ENCODE peak calls at places on chromosomes 11 and 22, in ten cellular contexts. V is Peyer's patch, G is endothelial cell of umbilical vein, T is HepG2, L is ovary, D is GM12878, U is lower leg skin, I is vagina, Z is stomach, B is IMR-90. N is an unnamed sample.

GRCh38 chr22:46652930-46653331 is 32.7 kb downstream of the GRAMD4 start:
- DNase-seq in I (no peak), L (no peak), T (peak; percentile 62), V (no peak), B (peak; percentile 35), Z (no peak), U (no peak), D (no peak), G (no peak), N (no peak)

GRCh38 chr22:23225337-23225723 is 45.0 kb downstream of the BCR start:
- DNase-seq in V (no peak), D (no peak), U (no peak), B (no peak), L (no peak), T (no peak), I (no peak), G (no peak), Z (no peak), N (no peak)

GRCh38 chr11:76700177-76701100 is 29.9 kb upstream of the LRRC32 start:
- DNase-seq in T (peak; percentile 15), D (no peak), L (peak; percentile 44), U (peak; percentile 79), B (peak; percentile 97), G (peak; percentile 95), I (no peak), V (no peak), Z (no peak), N (no peak)

GRCh38 chr11:12764187-12764914 is 90.1 kb downstream of the TEAD1 start:
- DNase-seq in T (no peak), Z (no peak), I (peak; percentile 49), D (no peak), G (no peak), B (no peak), V (no peak), U (no peak), L (no peak), N (no peak)

GRCh38 chr22:19239464-19239863 is 52.1 kb downstream of the CLTCL1 start:
- DNase-seq in V (no peak), G (no peak), L (no peak), I (no peak), Z (no peak), T (no peak), U (no peak), D (no peak), B (no peak), N (no peak)

GRCh38 chr11:67700141-67700540 is 25.7 kb upstream of the ALDH3B2 start:
- DNase-seq in Z (no peak), B (no peak), U (no peak), I (no peak), D (no peak), G (no peak), V (no peak), T (no peak), L (no peak), N (no peak)

GRCh38 chr11:102833731-102834130 is 9.7 kb downstream of the MMP3 start:
- DNase-seq in G (no peak), I (no peak), L (no peak), Z (no peak), T (no peak), D (no peak), V (no peak), U (no peak), B (no peak), N (no peak)

GRCh38 chr22:32801001-32801435 is 487 bp upstream of the TIMP3 start:
- DNase-seq in U (no peak), I (no peak), Z (no peak), D (no peak), G (no peak), L (no peak), V (no peak), B (no peak), T (no peak), N (no peak)

GRCh38 chr22:23128269-23129108 is 13.3 kb downstream of the RSPH14 start:
- DNase-seq in G (peak; percentile 64), U (peak; percentile 35), L (peak; percentile 74), B (peak; percentile 84), D (no peak), V (peak; percentile 76), Z (peak; percentile 84), T (peak; percentile 59), I (no peak), N (peak; percentile 79)

GRCh38 chr11:8671242-8671641 is 11.2 kb downstream of the TRIM66 start:
- DNase-seq in I (no peak), T (no peak), G (peak; percentile 92), V (no peak), Z (no peak), B (peak; percentile 97), U (peak; percentile 60), L (peak; percentile 54), D (no peak), N (no peak)

GRCh38 chr22:30649430-30650007 is 13.9 kb downstream of the SLC35E4 start:
- DNase-seq in U (peak; percentile 43), G (peak; percentile 66), V (no peak), I (no peak), T (no peak), D (no peak), L (no peak), B (peak; percentile 88), Z (peak; percentile 78), N (peak; percentile 88)
- TF ChIP-seq CTCF in U (no peak), G (no peak), V (no peak), I (no peak), T (no peak), D (peak; percentile 16), L (no peak), B (no peak), Z (no peak), N (peak; percentile 10)

DNA sequence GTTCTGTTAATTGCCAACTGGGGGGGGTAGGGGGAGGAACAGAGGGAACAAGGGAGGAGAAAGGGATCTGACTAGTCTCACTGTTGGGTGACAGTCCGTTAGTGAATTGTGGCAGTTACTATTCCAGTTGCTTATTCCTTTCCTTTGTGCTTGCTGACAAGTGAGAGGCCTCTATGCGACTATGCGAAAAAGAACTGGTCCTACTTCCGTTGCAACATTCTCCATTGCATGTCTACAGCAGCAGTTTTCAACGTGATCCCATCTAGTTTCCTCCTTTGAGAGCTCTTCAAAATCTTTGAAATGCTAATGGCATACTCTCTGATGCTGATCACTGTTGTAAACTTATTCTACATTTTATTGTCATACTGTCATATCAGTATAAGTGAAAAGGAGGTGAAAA is 672.2 kb downstream of the LRRC4C start:
- DNase-seq in T (no peak), L (no peak), U (no peak), Z (no peak), D (no peak), B (no peak), V (no peak), G (no peak), I (no peak), N (no peak)
- H3K4me3 ChIP-seq in T (no peak overlapping the region), L (no peak overlapping the region), U (no peak overlapping the region), Z (no peak overlapping the region), D (no peak overlapping the region), B (no peak overlapping the region), V (no peak overlapping the region), G (no peak overlapping the region), I (no peak overlapping the region), N (no peak overlapping the region)

DNA sequence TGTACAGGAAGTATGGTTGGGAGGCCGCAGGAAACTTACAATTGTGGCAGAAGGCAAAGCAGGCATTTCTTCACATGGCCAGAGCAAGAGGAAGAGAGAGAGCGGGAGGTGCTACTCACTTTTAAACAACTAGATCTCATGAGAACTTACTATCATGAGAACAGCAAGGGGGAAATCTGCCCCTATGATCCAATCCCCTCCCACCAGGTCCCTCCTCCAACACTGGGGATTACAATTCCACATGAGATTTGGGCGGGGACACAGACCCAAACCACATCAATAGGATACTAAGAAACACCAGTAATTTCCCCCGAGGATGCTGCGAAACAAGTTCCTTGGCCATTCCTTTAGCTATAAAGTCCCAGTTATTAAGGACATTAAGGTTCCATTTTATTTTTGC is 94.1 kb upstream of the SC5D start:
- DNase-seq in T (no peak), D (no peak), V (no peak), L (no peak), B (no peak), I (no peak), U (no peak), G (no peak), Z (no peak), N (peak; percentile 8)
- TF ChIP-seq POLR2A in T (no peak), D (no peak), V (no peak), L (no peak), B (no peak), I (no peak), U (no peak), G (no peak), Z (no peak), N (no peak)

GRCh38 chr11:72354356-72355115 is 79.8 kb downstream of the CLPB start:
- DNase-seq in G (no peak), D (no peak), I (no peak), B (peak; percentile 31), Z (no peak), V (no peak), U (no peak), L (no peak), T (no peak), N (no peak)

GRCh38 chr11:72353861-72354260 is 80.5 kb downstream of the CLPB start:
- DNase-seq in U (no peak), D (no peak), L (no peak), Z (peak; percentile 28), G (no peak), I (no peak), B (peak; percentile 22), T (peak; percentile 50), V (no peak), N (peak; percentile 38)

GRCh38 chr11:72349616-72350218 is 84.6 kb downstream of the CLPB start:
- DNase-seq in T (no peak), B (no peak), D (no peak), G (no peak), V (no peak), Z (no peak), I (no peak), U (no peak), L (no peak), N (peak; percentile 19)

GRCh38 chr11:72350752-72351151 is 83.6 kb downstream of the CLPB start:
- DNase-seq in U (no peak), Z (no peak), T (no peak), G (no peak), L (no peak), B (peak; percentile 24), D (no peak), V (no peak), I (no peak), N (peak; percentile 48)

DNA sequence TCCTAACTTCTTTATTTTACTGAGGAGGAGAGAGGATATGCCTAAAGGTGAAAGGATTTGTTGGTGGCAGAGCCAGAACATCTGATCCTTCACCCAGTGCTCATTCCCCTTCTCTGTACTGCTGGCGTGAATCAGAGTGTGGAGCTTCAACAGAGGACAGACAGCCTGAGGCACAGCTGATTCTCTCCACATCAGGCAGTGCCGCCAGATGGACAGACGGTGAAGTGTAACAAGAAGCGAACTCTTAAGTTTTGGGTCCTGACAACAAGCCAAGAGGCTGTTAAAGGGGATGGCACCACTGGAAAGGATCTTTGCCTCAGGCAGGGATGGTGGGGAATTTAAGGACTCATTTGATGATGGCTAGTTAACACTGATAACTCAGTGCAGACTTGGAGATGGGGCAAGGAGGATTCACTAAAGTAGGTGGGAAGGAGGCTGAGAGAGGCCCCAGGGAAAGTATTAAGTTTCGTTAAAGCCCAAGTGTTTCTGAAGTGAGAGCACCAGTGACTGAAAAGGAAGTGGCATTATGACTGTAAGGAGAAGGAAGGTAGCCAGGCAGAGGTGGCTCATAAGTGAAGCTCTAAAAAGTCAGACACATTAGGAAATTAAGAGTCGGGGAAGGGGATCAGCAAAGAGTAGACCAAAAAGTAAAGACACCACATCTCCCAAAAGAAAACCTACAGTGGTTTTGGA is 81.3 kb downstream of the CLPB start:
- DNase-seq in U (no peak), V (no peak), I (no peak), B (peak; percentile 85), D (peak; percentile 47), L (no peak), G (no peak), Z (no peak), T (no peak), N (peak; percentile 19)
- TF ChIP-seq CTCF in U (no peak), V (no peak), I (no peak), B (peak; percentile 69), D (peak; percentile 82), L (no peak), G (no peak), Z (no peak), T (no peak), N (no peak)